ENCODE peak calls at places on chromosome 6, in ten cellular contexts. R, K, V, P, H, M, E, T, L and Z are unnamed samples.

GRCh38 chr6:5359413-5359812 is 98.1 kb downstream of the FARS2 start:
- DNase-seq in R (no peak), K (no peak), V (no peak), P (no peak), H (no peak), M (peak), E (no peak), T (no peak), L (no peak), Z (no peak)

GRCh38 chr6:90413867-90414266 is 117.2 kb upstream of the BACH2 start:
- DNase-seq in R (no peak), K (peak), V (no peak), P (peak), H (peak), M (no peak), E (peak), T (no peak), L (no peak), Z (no peak)

GRCh38 chr6:75504902-75505233 is 11.3 kb upstream of the FILIP1 start:
- DNase-seq in R (no peak), K (no peak), V (no peak), P (no peak), H (no peak), M (no peak), E (no peak), T (no peak), L (no peak), Z (no peak)

GRCh38 chr6:167441653-167442644 is 117.1 kb downstream of the TTLL2 start:
- DNase-seq in R (no peak), K (peak), V (no peak), P (no peak), H (no peak), M (no peak), E (no peak), T (no peak), L (no peak), Z (no peak)

GRCh38 chr6:136290406-136291010 is 862 bp upstream of the BCLAF1 start:
- DNase-seq in R (peak), K (peak), V (peak), P (peak), H (peak), M (peak), E (peak), T (peak), L (peak), Z (no peak)

GRCh38 chr6:18213439-18213838 is 50.9 kb downstream of the DEK start:
- DNase-seq in R (no peak), K (no peak), V (no peak), P (no peak), H (no peak), M (no peak), E (no peak), T (no peak), L (no peak), Z (no peak)

GRCh38 chr6:131013495-131013894 is 49.5 kb downstream of the EPB41L2 start:
- DNase-seq in R (no peak), K (no peak), V (no peak), P (no peak), H (no peak), M (no peak), E (no peak), T (peak), L (no peak), Z (no peak)

GRCh38 chr6:50707652-50708325 is 5.5 kb upstream of the TFAP2D start:
- DNase-seq in R (no peak), K (peak), V (no peak), P (peak), H (no peak), M (no peak), E (no peak), T (no peak), L (no peak), Z (no peak)

GRCh38 chr6:152696543-152696942 is 1.2 kb upstream of the MYCT1 start:
- DNase-seq in R (no peak), K (no peak), V (no peak), P (no peak), H (no peak), M (no peak), E (no peak), T (peak), L (no peak), Z (no peak)

GRCh38 chr6:57113105-57113504 is 23.1 kb downstream of the ZNF451 start:
- DNase-seq in R (no peak), K (no peak), V (no peak), P (no peak), H (no peak), M (no peak), E (no peak), T (no peak), L (no peak), Z (no peak)

GRCh38 chr6:106783631-106784566 is 154.5 kb downstream of the QRSL1 start:
- DNase-seq in R (no peak), K (no peak), V (peak), P (no peak), H (no peak), M (no peak), E (no peak), T (no peak), L (no peak), Z (no peak)

GRCh38 chr6:29510202-29510601 is 22.4 kb upstream of the MAS1L start:
- DNase-seq in R (no peak), K (no peak), V (no peak), P (no peak), H (no peak), M (no peak), E (peak), T (no peak), L (peak), Z (no peak)

GRCh38 chr6:85390775-85391174 is 59.1 kb upstream of the NT5E start:
- DNase-seq in R (no peak), K (no peak), V (no peak), P (no peak), H (no peak), M (no peak), E (no peak), T (peak), L (no peak), Z (no peak)

GRCh38 chr6:7669742-7670141 is 56.2 kb upstream of the BMP6 start:
- DNase-seq in R (no peak), K (no peak), V (no peak), P (no peak), H (no peak), M (no peak), E (no peak), T (no peak), L (no peak), Z (no peak)

GRCh38 chr6:1597121-1597744 is 12.5 kb upstream of the FOXC1 start:
- DNase-seq in R (no peak), K (peak), V (no peak), P (no peak), H (no peak), M (no peak), E (no peak), T (no peak), L (no peak), Z (no peak)

GRCh38 chr6:21731411-21732031 is 138.0 kb downstream of the SOX4 start:
- DNase-seq in R (peak), K (no peak), V (no peak), P (no peak), H (no peak), M (no peak), E (no peak), T (peak), L (no peak), Z (no peak)

GRCh38 chr6:167678102-167679101 is 148.3 kb upstream of the AFDN start:
- DNase-seq in R (no peak), K (peak), V (no peak), P (peak), H (no peak), M (no peak), E (no peak), T (no peak), L (no peak), Z (no peak)

GRCh38 chr6:34673079-34673478 is 23.5 kb downstream of the ILRUN start:
- DNase-seq in R (no peak), K (no peak), V (no peak), P (no peak), H (no peak), M (no peak), E (peak), T (no peak), L (no peak), Z (no peak)

GRCh38 chr6:111586554-111586953 is 19.1 kb downstream of the TRAF3IP2 start:
- DNase-seq in R (no peak), K (no peak), V (no peak), P (no peak), H (no peak), M (no peak), E (no peak), T (no peak), L (no peak), Z (no peak)

GRCh38 chr6:30037182-30037788 is 23.8 kb upstream of the POLR1H start:
- DNase-seq in R (no peak), K (no peak), V (no peak), P (no peak), H (no peak), M (no peak), E (peak), T (peak), L (no peak), Z (no peak)

GRCh38 chr6:101626264-101626663 is 232.8 kb downstream of the GRIK2 start:
- DNase-seq in R (no peak), K (no peak), V (no peak), P (no peak), H (no peak), M (peak), E (no peak), T (no peak), L (no peak), Z (no peak)